ENCODE peak calls at places on chromosomes 13 and 19, in ten cellular contexts. L is nephron progenitor cell; T is islet precursor cell; J is Karpas-422; R is activated B cell treated with CpG ODN at 0.5 μM for 24 hours; M is activated naive CD8-positive, alpha-beta T cell treated with anti-CD3 and anti-CD28 coated beads, Interleukin-2, amount 50 U/mL, for 16 hours; S is body of pancreas; W is stimulated activated CD4-positive, alpha-beta T cell treated with anti-CD3 and anti-CD28 coated beads, Interleukin-15, amount 100 ng/mL, for 24 hours; U is activated T-cell treated with anti-CD3 and anti-CD28 coated beads for 1 hour; E is hepatic stellate cell. H is an unnamed sample.

GRCh38 chr19:30852168-30852567 is 480.0 kb downstream of the ZNF536 start:
- DNase-seq in W (no peak), E (no peak), T (no peak), M (no peak), S (no peak), U (no peak), R (no peak), L (no peak), J (no peak), H (no peak)

GRCh38 chr19:14168259-14168972 is 32.0 kb upstream of the ASF1B start:
- DNase-seq in T (no peak), W (no peak), E (no peak), L (no peak), R (no peak), M (no peak), U (no peak), S (no peak), J (no peak), H (no peak)

GRCh38 chr13:21076265-21076653 is 14.9 kb upstream of the LATS2 start:
- DNase-seq in R (no peak), E (no peak), W (peak), M (no peak), S (no peak), J (no peak), U (no peak), T (no peak), L (no peak), H (peak)

GRCh38 chr13:77533875-77534788 is 1.4 kb upstream of the SCEL start:
- DNase-seq in M (no peak), J (no peak), E (no peak), R (no peak), U (no peak), W (no peak), L (no peak), S (no peak), T (no peak), H (no peak)

GRCh38 chr13:35500071-35500595 is 23.6 kb upstream of the MAB21L1 start:
- DNase-seq in W (no peak), M (no peak), R (no peak), J (no peak), T (no peak), L (no peak), S (no peak), U (no peak), E (no peak), H (no peak)

GRCh38 chr19:4360081-4360569 is 16.8 kb downstream of the MPND start:
- DNase-seq in L (no peak), S (no peak), E (no peak), M (no peak), W (no peak), U (no peak), T (peak), J (no peak), R (no peak), H (no peak)

GRCh38 chr13:79225487-79226232 is 180.4 kb downstream of the RBM26 start:
- DNase-seq in J (no peak), L (no peak), R (no peak), S (no peak), E (no peak), W (no peak), M (no peak), U (no peak), T (peak), H (no peak)

GRCh38 chr13:26946675-26947342 is 186.2 kb upstream of the GPR12 start:
- DNase-seq in S (no peak), L (no peak), T (no peak), R (no peak), M (no peak), U (no peak), E (peak), W (no peak), J (peak), H (peak)

GRCh38 chr13:21020176-21020575 is 41.2 kb downstream of the LATS2 start:
- DNase-seq in R (no peak), M (no peak), S (no peak), J (no peak), E (no peak), W (no peak), L (no peak), T (no peak), U (no peak), H (no peak)

GRCh38 chr19:11480927-11481776 is at the start of gene ELAVL3:
- DNase-seq in E (peak), R (no peak), S (no peak), W (peak), U (no peak), M (no peak), J (no peak), L (peak), T (no peak), H (no peak)

GRCh38 chr19:54128441-54128725 is 9.2 kb upstream of the CNOT3 start:
- DNase-seq in U (no peak), J (no peak), S (no peak), M (no peak), T (no peak), R (no peak), W (no peak), L (no peak), E (no peak), H (no peak)

GRCh38 chr13:55244991-55245644 is 1895.6 kb upstream of the PRR20A start:
- DNase-seq in J (peak), L (peak), U (no peak), T (peak), E (no peak), M (no peak), R (no peak), S (peak), W (no peak), H (peak)